ENCODE peak calls at places on chromosome 6, in six cellular contexts. X is AG10803, Q is PC-3, T is GM13977, A is B cell, R is cardiac fibroblast. E is an unnamed sample.

GRCh38 chr6:9252784-9253183 is 817.4 kb upstream of the SLC35B3 start:
- DNase-seq in T (no peak), X (no peak), R (no peak), Q (no peak), A (no peak), E (no peak)

GRCh38 chr6:137589067-137589848 is 95.1 kb upstream of the OLIG3 start:
- DNase-seq in A (no peak), X (peak), R (peak), T (peak), Q (peak), E (peak)

GRCh38 chr6:11710221-11710836 is 68.3 kb downstream of the ADTRP start:
- DNase-seq in A (no peak), Q (no peak), T (no peak), X (no peak), R (no peak), E (no peak)

GRCh38 chr6:38427492-38428210 is 212.1 kb downstream of the BTBD9 start:
- DNase-seq in A (peak), X (no peak), R (no peak), Q (no peak), T (peak), E (peak)

GRCh38 chr6:30554404-30554803 is 1.9 kb downstream of the GNL1 start:
- DNase-seq in Q (no peak), T (no peak), R (no peak), A (no peak), X (no peak), E (no peak)

GRCh38 chr6:113629940-113630339 is 227.2 kb upstream of the MARCKS start:
- DNase-seq in X (no peak), A (no peak), T (no peak), R (no peak), Q (no peak), E (no peak)

GRCh38 chr6:91132461-91132860 is 545.6 kb upstream of the MAP3K7 start:
- DNase-seq in Q (peak), T (no peak), A (no peak), R (no peak), X (no peak), E (no peak)

GRCh38 chr6:31299511-31299910 is 27.6 kb upstream of the HLA-C start:
- DNase-seq in R (no peak), Q (no peak), T (no peak), X (no peak), A (no peak), E (no peak)

GRCh38 chr6:90160013-90160412 is 136.6 kb downstream of the BACH2 start:
- DNase-seq in T (no peak), A (no peak), R (no peak), Q (no peak), X (no peak), E (no peak)

GRCh38 chr6:24988562-24988961 is 52.8 kb upstream of the RIPOR2 start:
- DNase-seq in A (no peak), X (no peak), T (no peak), R (no peak), Q (no peak), E (no peak)

GRCh38 chr6:20875369-20875963 is 341.2 kb downstream of the CDKAL1 start:
- DNase-seq in X (peak), A (no peak), R (peak), Q (peak), T (no peak), E (peak)

GRCh38 chr6:44508646-44509045 is 121.1 kb downstream of the CDC5L start:
- DNase-seq in X (peak), A (no peak), Q (peak), R (no peak), T (no peak), E (no peak)

GRCh38 chr6:154241570-154241969 is 115.0 kb downstream of the IPCEF1 start:
- DNase-seq in Q (no peak), T (no peak), R (no peak), A (no peak), X (no peak), E (no peak)

GRCh38 chr6:35485402-35485877 is 11.4 kb downstream of the TEAD3 start:
- DNase-seq in T (no peak), X (peak), A (no peak), Q (peak), R (peak), E (no peak)

GRCh38 chr6:31609519-31610406 is 5.3 kb upstream of the AIF1 start:
- DNase-seq in T (no peak), Q (no peak), X (no peak), R (peak), A (no peak), E (no peak)

DNA sequence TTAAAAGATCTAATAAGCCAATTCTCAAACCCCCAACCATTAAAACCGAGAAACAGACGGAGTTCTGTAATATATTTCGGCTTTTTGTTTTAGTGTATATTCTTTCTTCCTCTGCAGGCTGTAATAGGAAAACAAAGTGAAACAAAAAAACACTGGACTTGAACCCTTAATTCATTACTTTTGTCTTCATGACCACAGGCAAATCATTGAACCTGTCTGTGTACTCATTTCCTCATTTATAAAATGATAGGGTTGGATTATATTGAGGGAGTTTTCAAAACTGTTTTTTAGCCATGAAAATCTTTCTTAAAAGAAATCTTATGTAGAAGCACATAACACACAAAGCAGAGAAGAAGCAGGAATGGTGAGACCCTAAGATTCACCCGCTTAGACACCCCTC is 278.8 kb downstream of the CD83 start:
- DNase-seq in R (no peak), X (no peak), A (no peak), T (no peak), Q (no peak), E (no peak)
- TF ChIP-seq CTCF in R (no peak), X (no peak), A (no peak), T (no peak), Q (no peak), E (no peak)

GRCh38 chr6:56843476-56844349 is 111.2 kb upstream of the BEND6 start:
- DNase-seq in X (peak), R (peak), T (peak), A (peak), Q (peak), E (peak)
- TF ChIP-seq CTCF in X (peak), R (peak), T (peak), A (no peak), Q (peak), E (peak)

GRCh38 chr6:1404713-1405098 is 15.3 kb downstream of the FOXF2 start:
- DNase-seq in A (no peak), X (no peak), Q (no peak), T (no peak), R (no peak), E (no peak)

GRCh38 chr6:1409774-1410465 is 20.5 kb downstream of the FOXF2 start:
- DNase-seq in X (no peak), T (no peak), Q (no peak), R (no peak), A (no peak), E (no peak)

GRCh38 chr6:1405221-1405620 is 15.8 kb downstream of the FOXF2 start:
- DNase-seq in R (no peak), T (no peak), Q (no peak), X (no peak), A (no peak), E (no peak)

GRCh38 chr6:1406306-1407058 is 17.1 kb downstream of the FOXF2 start:
- DNase-seq in T (no peak), A (no peak), R (peak), Q (no peak), X (peak), E (no peak)

GRCh38 chr6:1407499-1407990 is 18.2 kb downstream of the FOXF2 start:
- DNase-seq in A (no peak), R (no peak), X (peak), Q (no peak), T (no peak), E (no peak)
- TF ChIP-seq CTCF in A (no peak), R (no peak), X (no peak), Q (no peak), T (no peak), E (no peak)

GRCh38 chr6:109397020-109397419 is 14.8 kb upstream of the CD164 start:
- DNase-seq in T (no peak), A (no peak), R (peak), Q (peak), X (peak), E (no peak)
- TF ChIP-seq CTCF in T (peak), A (no peak), R (peak), Q (peak), X (peak), E (no peak)